ENCODE peak calls at places on chromosomes 4 and X, in four cellular contexts. F, I, L and E are unnamed samples. For H3K4me1, the result is how much of the 10 kb centered on the place peaks cover.

GRCh38 chr4:109067509-109068205 is 234.8 kb downstream of the COL25A1 start:
- DNase-seq in L (no peak), I (no peak), F (peak), E (no peak)

GRCh38 chr4:153138736-153139135 is 65.5 kb upstream of the TRIM2 start:
- DNase-seq in I (no peak), F (no peak), L (no peak), E (no peak)

GRCh38 chr4:28211714-28212470 is 1351.3 kb downstream of the STIM2 start:
- DNase-seq in I (no peak), F (no peak), L (no peak), E (no peak)

GRCh38 chr4:38456096-38456495 is 207.9 kb upstream of the KLF3 start:
- DNase-seq in L (no peak), I (no peak), F (no peak), E (peak)

GRCh38 chr4:74400395-74400794 is 35.5 kb downstream of the EREG start:
- DNase-seq in L (no peak), F (no peak), I (no peak), E (no peak)

GRCh38 chr4:100079264-100079663 is 111.0 kb downstream of the DDIT4L start:
- DNase-seq in F (no peak), I (peak), L (no peak), E (no peak)

GRCh38 chr4:46179356-46179755 is 55.5 kb upstream of the GABRG1 start:
- DNase-seq in I (no peak), L (no peak), F (no peak), E (no peak)

GRCh38 chr4:26992657-26993361 is 132.2 kb downstream of the STIM2 start:
- DNase-seq in L (no peak), I (no peak), F (no peak), E (peak)

GRCh38 chr4:87734936-87735335 is 64.4 kb upstream of the IBSP start:
- DNase-seq in F (no peak), I (no peak), L (no peak), E (no peak)

GRCh38 chr4:147731611-147732515 is at the start of gene ARHGAP10:
- DNase-seq in F (peak), L (peak), I (peak), E (peak)

GRCh38 chr4:74598611-74599325 is 153.8 kb downstream of the AREG start:
- DNase-seq in F (no peak), L (no peak), I (no peak), E (no peak)

GRCh38 chr4:80015407-80016189 is 57.4 kb downstream of the ANTXR2 start:
- DNase-seq in F (no peak), L (no peak), I (no peak), E (no peak)

GRCh38 chr4:79913581-79913980 is 159.4 kb downstream of the ANTXR2 start:
- DNase-seq in I (no peak), F (no peak), L (no peak), E (no peak)

GRCh38 chr4:56391270-56391669 is 4.0 kb upstream of the AASDH start:
- DNase-seq in L (no peak), I (no peak), F (no peak), E (no peak)

GRCh38 chr4:10030946-10031662 is 9.8 kb upstream of the SLC2A9 start:
- DNase-seq in F (no peak), I (no peak), L (no peak), E (peak)

GRCh38 chr4:186904104-186904503 is 180.4 kb upstream of the FAT1 start:
- DNase-seq in I (no peak), L (no peak), F (no peak), E (no peak)

GRCh38 chrX:48540015-48540350 is 469 bp downstream of the TBC1D25 start:
- DNase-seq in F (no peak), L (no peak), I (no peak), E (peak)

GRCh38 chrX:10582215-10582733 is 38.1 kb downstream of the MID1 start:
- DNase-seq in I (no peak), F (no peak), L (no peak), E (no peak)

GRCh38 chr4:5912614-5913019 is 19.7 kb upstream of the CRMP1 start:
- DNase-seq in I (no peak), F (no peak), L (peak), E (peak)

GRCh38 chrX:109684136-109684535 is 48.9 kb downstream of the ACSL4 start:
- DNase-seq in L (no peak), I (no peak), F (no peak), E (no peak)

GRCh38 chr4:54746228-54746627 is 88.5 kb downstream of the KIT start:
- DNase-seq in F (no peak), L (no peak), I (no peak), E (no peak)

GRCh38 chr4:74109894-74110605 is 11.1 kb upstream of the CXCL2 start:
- DNase-seq in F (no peak), L (no peak), I (no peak), E (no peak)

GRCh38 chr4:112183252-112183651 is 38.0 kb downstream of the FAM241A start:
- DNase-seq in L (no peak), F (no peak), I (no peak), E (no peak)

GRCh38 chr4:97646997-97647396 is 496.3 kb downstream of the STPG2 start:
- DNase-seq in F (no peak), I (no peak), L (no peak), E (no peak)

GRCh38 chr4:140893939-140894338 is 137.8 kb upstream of the TBC1D9 start:
- DNase-seq in L (no peak), I (no peak), F (no peak), E (no peak)

GRCh38 chrX:153411255-153411987 is at the start of gene ZFP92:
- DNase-seq in F (no peak), I (peak), L (peak), E (no peak)

GRCh38 chr4:35105486-35105885 is 1138.8 kb downstream of the ARAP2 start:
- DNase-seq in I (no peak), F (no peak), L (no peak), E (no peak)

GRCh38 chrX:56968980-56969379 is 26.4 kb downstream of the SPIN3 start:
- DNase-seq in L (no peak), I (no peak), F (no peak), E (no peak)

GRCh38 chr4:126627255-126627654 is 1005.5 kb upstream of the INTU start:
- DNase-seq in I (no peak), L (peak), F (no peak), E (no peak)

GRCh38 chr4:121764702-121765367 is at the start of gene SMIM43:
- DNase-seq in L (peak), F (no peak), I (no peak), E (no peak)

GRCh38 chr4:103497692-103498091 is 222.1 kb downstream of the TACR3 start:
- DNase-seq in I (no peak), L (no peak), F (no peak), E (no peak)

GRCh38 chrX:101362757-101363156 is 14.2 kb upstream of the TIMM8A start:
- DNase-seq in I (no peak), L (no peak), F (no peak), E (no peak)

GRCh38 chr4:36020351-36020750 is 224.0 kb downstream of the ARAP2 start:
- DNase-seq in F (no peak), I (no peak), L (no peak), E (no peak)

GRCh38 chr4:4735136-4735754 is 124.2 kb upstream of the MSX1 start:
- DNase-seq in L (no peak), F (no peak), I (no peak), E (no peak)

GRCh38 chrX:38804481-38805293 is 3.4 kb downstream of the MID1IP1 start:
- DNase-seq in I (peak), F (peak), L (peak), E (peak)

DNA sequence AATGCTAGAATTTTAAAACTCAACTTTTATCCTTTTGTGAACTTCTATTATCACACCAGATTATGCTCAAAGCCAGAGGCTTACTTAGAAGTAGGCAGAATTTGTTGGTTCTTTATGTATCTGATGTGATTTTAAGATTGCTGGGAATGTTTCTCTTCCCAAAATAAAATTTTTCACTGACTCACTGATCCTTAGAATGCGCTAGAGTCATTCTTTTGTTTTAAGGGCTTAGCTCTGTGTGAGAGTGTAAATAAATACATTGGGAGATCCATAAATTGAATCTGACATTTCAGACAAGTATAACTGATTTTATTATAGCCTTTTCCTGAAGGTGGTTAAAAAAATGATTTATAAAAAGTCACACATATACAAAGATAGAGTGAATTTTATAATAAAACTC is 101.3 kb downstream of the LARP1B start:
- DNase-seq in F (no peak), L (peak), I (no peak), E (no peak)
- H3K4me1 ChIP-seq in F (under half), L (under half), I (under half), E (under half)

DNA sequence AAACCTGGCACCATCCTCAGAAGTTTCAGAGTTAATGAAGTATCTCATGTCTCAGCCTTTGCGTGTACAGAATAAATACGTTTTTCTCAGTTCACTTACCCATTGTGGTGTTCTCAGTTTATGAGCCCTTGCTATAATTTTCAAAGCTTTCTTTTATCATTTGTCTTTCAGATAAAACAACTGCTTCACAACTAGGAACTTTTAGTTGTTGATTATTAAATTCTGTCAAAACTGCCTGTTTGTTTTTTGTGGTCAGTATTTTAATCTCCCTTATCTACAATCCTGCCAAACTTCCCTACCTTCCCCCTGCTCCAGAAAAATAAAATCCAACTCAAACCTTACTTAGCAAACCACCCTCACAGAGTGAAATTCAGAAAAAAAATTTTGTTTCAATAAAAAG is 21.7 kb downstream of the ADD1 start:
- DNase-seq in F (no peak), I (no peak), L (no peak), E (no peak)
- H3K4me1 ChIP-seq in F (half or more), I (under half), L (half or more), E (half or more)

GRCh38 chr4:39978378-39978775 is 666 bp upstream of the PDS5A start:
- DNase-seq in L (no peak), I (no peak), F (no peak), E (no peak)

GRCh38 chr4:39976141-39976944 is 1.4 kb downstream of the PDS5A start:
- DNase-seq in F (peak), L (peak), I (peak), E (peak)

GRCh38 chr4:39976945-39977488 is 694 bp downstream of the PDS5A start:
- DNase-seq in I (peak), F (peak), L (peak), E (peak)

GRCh38 chr4:39977489-39978377 is at the start of gene PDS5A:
- DNase-seq in I (peak), L (peak), F (peak), E (peak)

DNA sequence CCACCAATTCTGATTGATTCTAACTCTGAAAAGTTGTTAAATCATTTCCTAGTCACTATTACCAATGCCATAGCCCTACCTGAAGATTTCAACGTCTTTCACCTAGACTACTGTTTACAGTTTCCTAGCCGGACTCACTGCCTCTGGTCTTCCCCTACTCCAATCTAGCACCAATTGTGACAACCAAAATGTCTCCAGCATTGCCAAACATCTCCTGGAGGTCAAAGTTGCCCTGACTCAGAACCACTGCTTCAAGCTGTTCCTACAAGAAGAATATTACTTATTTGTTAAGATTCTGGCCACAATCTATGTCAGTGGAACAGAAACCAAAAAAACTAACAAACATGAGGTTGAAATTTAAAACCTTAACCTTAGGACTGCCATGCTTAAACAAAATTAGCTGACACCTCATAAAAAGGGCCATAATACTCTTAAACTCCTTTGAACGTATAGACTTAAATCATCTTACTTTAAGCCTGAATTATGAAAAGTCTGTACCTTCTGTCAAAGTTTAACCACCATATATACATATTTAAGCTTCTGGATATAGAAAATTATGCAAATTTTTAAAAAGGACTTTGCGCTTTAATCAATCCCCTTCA is 2.1 kb downstream of the PDS5A start:
- DNase-seq in L (no peak), F (no peak), I (no peak), E (no peak)
- H3K4me1 ChIP-seq in L (under half), F (under half), I (under half), E (under half)

GRCh38 chr4:82589756-82590155 is 28.0 kb upstream of the TMEM150C start:
- DNase-seq in I (no peak), L (no peak), F (no peak), E (no peak)

GRCh38 chr4:82591592-82591991 is 29.8 kb upstream of the TMEM150C start:
- DNase-seq in F (no peak), L (peak), I (no peak), E (no peak)

GRCh38 chr4:82587826-82588225 is 26.0 kb upstream of the TMEM150C start:
- DNase-seq in L (no peak), I (no peak), F (no peak), E (no peak)

GRCh38 chr4:82586055-82586454 is 24.3 kb upstream of the TMEM150C start:
- DNase-seq in L (peak), I (no peak), F (no peak), E (no peak)

DNA sequence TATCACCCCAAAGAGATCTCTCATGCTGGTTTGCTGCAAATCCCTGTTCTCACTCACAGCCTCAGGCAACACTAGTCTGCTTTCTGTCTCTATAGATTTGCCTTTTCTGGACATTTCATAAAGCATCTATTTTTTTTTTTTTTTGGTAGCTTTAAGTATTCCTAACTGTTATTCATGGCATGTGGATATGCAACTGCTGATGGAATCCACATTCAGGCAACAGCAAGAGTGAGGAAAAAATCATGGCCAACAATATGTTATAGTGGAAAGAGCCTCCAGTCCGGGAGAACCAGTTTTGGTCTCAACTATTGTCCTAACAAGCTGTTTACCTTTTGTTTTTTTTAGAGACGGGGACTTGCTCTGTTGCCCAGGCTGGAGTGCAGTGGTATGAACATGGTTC is 27.1 kb upstream of the TMEM150C start:
- DNase-seq in I (no peak), L (no peak), F (no peak), E (no peak)
- H3K4me1 ChIP-seq in I (under half), L (half or more), F (under half), E (under half)

GRCh38 chr4:170769857-170770256 is 680.1 kb upstream of the AADAT start:
- DNase-seq in F (no peak), I (no peak), L (no peak), E (no peak)
- H3K4me1 ChIP-seq in F (under half), I (under half), L (under half), E (under half)

GRCh38 chrX:13937370-13938052 is 92.2 kb downstream of the GEMIN8 start:
- DNase-seq in L (no peak), F (no peak), I (no peak), E (no peak)
- H3K4me1 ChIP-seq in L (half or more), F (under half), I (under half), E (under half)

DNA sequence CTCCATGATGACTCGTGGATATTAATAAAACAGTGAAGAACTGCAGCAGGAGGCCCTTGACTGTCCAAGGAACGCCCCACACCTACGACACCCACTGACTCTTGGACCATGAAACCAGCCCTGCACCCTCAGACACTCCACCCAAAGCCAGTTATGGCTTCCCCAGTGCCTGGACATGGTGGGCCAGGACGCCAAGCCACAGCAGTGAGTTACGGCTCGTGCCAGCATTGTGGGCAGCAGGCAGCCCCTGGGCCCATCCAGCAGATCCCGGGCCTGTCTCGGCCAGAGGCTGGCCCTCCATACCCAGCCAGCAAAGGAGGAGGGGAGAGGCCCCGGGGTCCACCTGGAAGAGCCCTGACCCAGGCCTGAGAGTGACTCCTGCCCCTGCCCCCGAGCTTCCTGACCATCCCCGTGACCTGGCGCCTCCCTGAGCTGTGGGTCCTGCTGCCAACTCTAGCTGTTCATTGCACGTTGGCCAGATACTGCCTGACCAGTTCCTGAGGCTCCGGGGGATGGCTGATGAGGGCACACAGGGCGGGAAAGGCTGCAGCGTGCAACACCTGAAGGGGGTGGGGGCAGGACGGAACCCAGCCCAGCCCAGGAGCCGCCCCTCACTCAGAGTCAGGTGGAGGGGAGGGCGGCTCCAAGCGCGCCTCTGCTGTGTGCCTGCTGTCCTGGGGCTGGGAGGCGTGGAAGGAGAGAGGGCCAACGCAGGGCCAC is 816 bp downstream of the SLC49A3 start:
- DNase-seq in L (peak), F (no peak), I (no peak), E (peak)
- H3K4me1 ChIP-seq in L (under half), F (under half), I (under half), E (under half)

GRCh38 chr4:113472864-113473263 is 288.7 kb downstream of the CAMK2D start:
- DNase-seq in I (no peak), L (no peak), F (no peak), E (no peak)
- H3K4me1 ChIP-seq in I (under half), L (under half), F (under half), E (under half)